ENCODE peak calls at places on chromosomes 11 and 22, in ten cellular contexts. One of them, this sample, is unnamed.
A peak's percentile ranks its signal among the peaks of the same experiment; 100 is the strongest.

GRCh38 chr22:36149464-36149863 is 11.1 kb downstream of the APOL3 start:
- DNase-seq in transverse colon: no peak
- DNase-seq in spleen: no peak
- DNase-seq in ovary: no peak
- DNase-seq in cardiac muscle cell: peak; percentile 33
- DNase-seq in GM23338: no peak
- DNase-seq in colonic mucosa: no peak
- DNase-seq in right lobe of liver: no peak
- DNase-seq in CD4-positive, alpha-beta memory T cell: no peak
- DNase-seq in lung: no peak
- DNase-seq in this sample: no peak

GRCh38 chr11:114953039-114953438 is 274.7 kb downstream of the NXPE2 start:
- DNase-seq in ovary: no peak
- DNase-seq in lung: no peak
- DNase-seq in CD4-positive, alpha-beta memory T cell: no peak
- DNase-seq in transverse colon: no peak
- DNase-seq in right lobe of liver: no peak
- DNase-seq in cardiac muscle cell: no peak
- DNase-seq in spleen: no peak
- DNase-seq in GM23338: peak; percentile 60
- DNase-seq in colonic mucosa: no peak
- DNase-seq in this sample: no peak

GRCh38 chr11:134145715-134146114 is 76.8 kb downstream of the JAM3 start:
- DNase-seq in spleen: no peak
- DNase-seq in colonic mucosa: no peak
- DNase-seq in transverse colon: no peak
- DNase-seq in GM23338: no peak
- DNase-seq in cardiac muscle cell: no peak
- DNase-seq in right lobe of liver: no peak
- DNase-seq in ovary: no peak
- DNase-seq in CD4-positive, alpha-beta memory T cell: no peak
- DNase-seq in lung: no peak
- DNase-seq in this sample: no peak

GRCh38 chr11:44309483-44310197 is at the start of gene ALX4:
- DNase-seq in transverse colon: no peak
- DNase-seq in cardiac muscle cell: peak; percentile 34
- DNase-seq in spleen: no peak
- DNase-seq in CD4-positive, alpha-beta memory T cell: no peak
- DNase-seq in ovary: no peak
- DNase-seq in right lobe of liver: no peak
- DNase-seq in GM23338: peak; percentile 79
- DNase-seq in colonic mucosa: no peak
- DNase-seq in lung: no peak
- DNase-seq in this sample: peak; percentile 75

GRCh38 chr22:27802389-27803079 is 978 bp upstream of the MN1 start:
- DNase-seq in colonic mucosa: no peak
- DNase-seq in CD4-positive, alpha-beta memory T cell: no peak
- DNase-seq in right lobe of liver: peak; percentile 30
- DNase-seq in transverse colon: no peak
- DNase-seq in GM23338: no peak
- DNase-seq in cardiac muscle cell: no peak
- DNase-seq in lung: no peak
- DNase-seq in ovary: no peak
- DNase-seq in spleen: no peak
- DNase-seq in this sample: no peak

GRCh38 chr11:91859666-91860065 is 365.0 kb upstream of the FAT3 start:
- DNase-seq in right lobe of liver: no peak
- DNase-seq in colonic mucosa: no peak
- DNase-seq in transverse colon: no peak
- DNase-seq in spleen: no peak
- DNase-seq in GM23338: no peak
- DNase-seq in cardiac muscle cell: no peak
- DNase-seq in CD4-positive, alpha-beta memory T cell: no peak
- DNase-seq in ovary: no peak
- DNase-seq in lung: no peak
- DNase-seq in this sample: no peak

GRCh38 chr11:61855939-61856730 is 28.0 kb downstream of the FADS2 start:
- DNase-seq in transverse colon: no peak
- DNase-seq in right lobe of liver: no peak
- DNase-seq in colonic mucosa: no peak
- DNase-seq in lung: no peak
- DNase-seq in GM23338: no peak
- DNase-seq in cardiac muscle cell: no peak
- DNase-seq in spleen: peak; percentile 45
- DNase-seq in CD4-positive, alpha-beta memory T cell: no peak
- DNase-seq in ovary: no peak
- DNase-seq in this sample: no peak

GRCh38 chr11:129965248-129965647 is 37.4 kb downstream of the PRDM10 start:
- DNase-seq in GM23338: peak; percentile 23
- DNase-seq in lung: no peak
- DNase-seq in colonic mucosa: no peak
- DNase-seq in CD4-positive, alpha-beta memory T cell: no peak
- DNase-seq in spleen: no peak
- DNase-seq in cardiac muscle cell: no peak
- DNase-seq in transverse colon: no peak
- DNase-seq in right lobe of liver: no peak
- DNase-seq in ovary: no peak
- DNase-seq in this sample: no peak

GRCh38 chr11:118923721-118924587 is 1.8 kb downstream of the BCL9L start:
- DNase-seq in cardiac muscle cell: no peak
- DNase-seq in colonic mucosa: peak; percentile 61
- DNase-seq in spleen: no peak
- DNase-seq in transverse colon: peak; percentile 43
- DNase-seq in CD4-positive, alpha-beta memory T cell: no peak
- DNase-seq in lung: no peak
- DNase-seq in right lobe of liver: peak; percentile 31
- DNase-seq in ovary: no peak
- DNase-seq in GM23338: no peak
- DNase-seq in this sample: no peak

GRCh38 chr11:64876226-64876750 is 2.1 kb downstream of the EHD1 start:
- DNase-seq in lung: no peak
- DNase-seq in colonic mucosa: no peak
- DNase-seq in right lobe of liver: no peak
- DNase-seq in cardiac muscle cell: no peak
- DNase-seq in GM23338: no peak
- DNase-seq in spleen: peak; percentile 82
- DNase-seq in transverse colon: no peak
- DNase-seq in ovary: no peak
- DNase-seq in CD4-positive, alpha-beta memory T cell: no peak
- DNase-seq in this sample: peak; percentile 71
- H3K4me1 ChIP-seq in lung: peaks cover 6% of the 10 kb centered on the region
- H3K4me1 ChIP-seq in colonic mucosa: peaks cover 41% of the 10 kb centered on the region
- H3K4me1 ChIP-seq in right lobe of liver: peaks cover 62% of the 10 kb centered on the region
- H3K4me1 ChIP-seq in cardiac muscle cell: peaks cover 49% of the 10 kb centered on the region
- H3K4me1 ChIP-seq in GM23338: peaks cover 15% of the 10 kb centered on the region
- H3K4me1 ChIP-seq in spleen: peaks cover 91% of the 10 kb centered on the region
- H3K4me1 ChIP-seq in transverse colon: peaks cover 74% of the 10 kb centered on the region
- H3K4me1 ChIP-seq in ovary: peaks cover 12% of the 10 kb centered on the region
- H3K4me1 ChIP-seq in CD4-positive, alpha-beta memory T cell: peaks cover 77% of the 10 kb centered on the region
- H3K4me1 ChIP-seq in this sample: no peaks in the 10 kb centered on the region

GRCh38 chr11:108854366-108854765 is 189.5 kb downstream of the DDX10 start:
- DNase-seq in CD4-positive, alpha-beta memory T cell: peak; percentile 9
- DNase-seq in right lobe of liver: no peak
- DNase-seq in GM23338: no peak
- DNase-seq in spleen: no peak
- DNase-seq in colonic mucosa: no peak
- DNase-seq in ovary: no peak
- DNase-seq in transverse colon: no peak
- DNase-seq in lung: no peak
- DNase-seq in cardiac muscle cell: no peak
- DNase-seq in this sample: no peak
- H3K4me3 ChIP-seq in CD4-positive, alpha-beta memory T cell: peak overlapping the region; percentile 11
- H3K4me3 ChIP-seq in right lobe of liver: no peak overlapping the region
- H3K4me3 ChIP-seq in GM23338: no peak overlapping the region
- H3K4me3 ChIP-seq in spleen: no peak overlapping the region
- H3K4me3 ChIP-seq in colonic mucosa: no peak overlapping the region
- H3K4me3 ChIP-seq in ovary: no peak overlapping the region
- H3K4me3 ChIP-seq in transverse colon: no peak overlapping the region
- H3K4me3 ChIP-seq in lung: no peak overlapping the region
- H3K4me3 ChIP-seq in cardiac muscle cell: no peak overlapping the region
- H3K4me3 ChIP-seq in this sample: peak overlapping the region; percentile 26

GRCh38 chr22:31923761-31924160 is 20.6 kb upstream of the YWHAH start:
- DNase-seq in CD4-positive, alpha-beta memory T cell: no peak
- DNase-seq in cardiac muscle cell: no peak
- DNase-seq in transverse colon: no peak
- DNase-seq in colonic mucosa: no peak
- DNase-seq in GM23338: no peak
- DNase-seq in lung: no peak
- DNase-seq in spleen: no peak
- DNase-seq in ovary: no peak
- DNase-seq in right lobe of liver: no peak
- DNase-seq in this sample: no peak
- H3K27ac ChIP-seq in CD4-positive, alpha-beta memory T cell: no peak overlapping the region
- H3K27ac ChIP-seq in cardiac muscle cell: no peak overlapping the region
- H3K27ac ChIP-seq in transverse colon: no peak overlapping the region
- H3K27ac ChIP-seq in colonic mucosa: no peak overlapping the region
- H3K27ac ChIP-seq in GM23338: no peak overlapping the region
- H3K27ac ChIP-seq in lung: peak overlapping the region; percentile 32
- H3K27ac ChIP-seq in spleen: peak overlapping the region; percentile 76
- H3K27ac ChIP-seq in ovary: no peak overlapping the region
- H3K27ac ChIP-seq in right lobe of liver: no peak overlapping the region
- H3K27ac ChIP-seq in this sample: no peak overlapping the region

DNA sequence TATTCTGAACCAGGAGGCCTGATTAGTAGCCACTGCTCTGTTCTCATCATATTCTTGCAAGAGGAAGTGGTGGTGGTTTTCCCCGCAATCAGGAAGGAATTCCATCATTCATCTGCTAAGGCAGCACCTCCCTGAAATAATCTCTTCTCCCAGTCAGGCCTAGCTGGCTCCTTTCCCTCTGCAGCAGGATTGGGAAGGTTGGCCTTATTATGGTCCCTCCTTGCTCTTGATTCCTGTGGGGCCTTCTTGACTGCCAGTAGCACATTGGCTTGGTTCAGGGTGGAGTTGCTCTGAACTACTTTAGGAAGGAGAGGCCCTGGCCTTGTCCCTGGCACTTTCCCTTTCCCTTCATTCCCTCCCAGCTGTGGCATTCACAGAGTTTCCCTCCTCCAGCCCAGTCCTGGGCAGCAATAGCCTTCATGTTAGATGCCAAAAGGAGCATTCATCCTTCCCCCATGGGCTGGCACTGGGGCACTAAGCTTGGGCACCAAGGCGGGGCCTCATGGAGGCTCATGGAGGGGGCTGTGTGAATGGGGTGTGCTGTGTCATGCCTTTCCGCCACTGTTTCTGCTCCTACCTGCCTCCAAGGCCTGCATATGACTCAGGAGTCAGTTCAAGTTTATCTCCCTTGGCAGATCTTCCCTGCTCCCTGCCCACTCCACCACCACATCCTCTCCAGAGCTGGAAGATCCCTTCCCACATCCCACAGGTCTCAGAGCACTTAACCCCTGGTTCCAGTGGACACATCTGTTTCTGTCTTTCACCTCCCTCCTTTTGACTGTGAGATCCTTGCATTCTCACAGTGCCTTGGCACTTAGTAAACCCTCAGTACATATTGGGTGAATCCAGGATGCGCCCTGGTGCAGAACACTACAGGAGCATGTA is 27.6 kb upstream of the CD44 start:
- DNase-seq in GM23338: no peak
- DNase-seq in transverse colon: peak; percentile 31
- DNase-seq in ovary: no peak
- DNase-seq in colonic mucosa: peak; percentile 41
- DNase-seq in right lobe of liver: no peak
- DNase-seq in CD4-positive, alpha-beta memory T cell: no peak
- DNase-seq in spleen: no peak
- DNase-seq in cardiac muscle cell: peak; percentile 94
- DNase-seq in lung: no peak
- DNase-seq in this sample: peak; percentile 59
- H3K4me1 ChIP-seq in GM23338: no peaks in the 10 kb centered on the region
- H3K4me1 ChIP-seq in transverse colon: peaks cover 17% of the 10 kb centered on the region
- H3K4me1 ChIP-seq in ovary: no peaks in the 10 kb centered on the region
- H3K4me1 ChIP-seq in colonic mucosa: peaks cover 4% of the 10 kb centered on the region
- H3K4me1 ChIP-seq in right lobe of liver: no peaks in the 10 kb centered on the region
- H3K4me1 ChIP-seq in CD4-positive, alpha-beta memory T cell: peaks cover 50% of the 10 kb centered on the region
- H3K4me1 ChIP-seq in spleen: peaks cover 61% of the 10 kb centered on the region
- H3K4me1 ChIP-seq in cardiac muscle cell: no peaks in the 10 kb centered on the region
- H3K4me1 ChIP-seq in lung: peaks cover 2% of the 10 kb centered on the region
- H3K4me1 ChIP-seq in this sample: no peaks in the 10 kb centered on the region

GRCh38 chr22:49999063-49999900 is 13.3 kb downstream of the IL17REL start:
- DNase-seq in transverse colon: peak; percentile 37
- DNase-seq in cardiac muscle cell: no peak
- DNase-seq in colonic mucosa: no peak
- DNase-seq in lung: no peak
- DNase-seq in CD4-positive, alpha-beta memory T cell: no peak
- DNase-seq in spleen: peak; percentile 76
- DNase-seq in right lobe of liver: peak; percentile 50
- DNase-seq in GM23338: peak; percentile 80
- DNase-seq in ovary: peak; percentile 40
- DNase-seq in this sample: peak; percentile 46
- H3K4me3 ChIP-seq in transverse colon: no peak overlapping the region
- H3K4me3 ChIP-seq in cardiac muscle cell: peak overlapping the region; percentile 34
- H3K4me3 ChIP-seq in colonic mucosa: peak overlapping the region; percentile 19
- H3K4me3 ChIP-seq in lung: no peak overlapping the region
- H3K4me3 ChIP-seq in CD4-positive, alpha-beta memory T cell: no peak overlapping the region
- H3K4me3 ChIP-seq in spleen: peak overlapping the region; percentile 21
- H3K4me3 ChIP-seq in right lobe of liver: no peak overlapping the region
- H3K4me3 ChIP-seq in GM23338: peak overlapping the region; percentile 59
- H3K4me3 ChIP-seq in ovary: no peak overlapping the region
- H3K4me3 ChIP-seq in this sample: no peak overlapping the region

DNA sequence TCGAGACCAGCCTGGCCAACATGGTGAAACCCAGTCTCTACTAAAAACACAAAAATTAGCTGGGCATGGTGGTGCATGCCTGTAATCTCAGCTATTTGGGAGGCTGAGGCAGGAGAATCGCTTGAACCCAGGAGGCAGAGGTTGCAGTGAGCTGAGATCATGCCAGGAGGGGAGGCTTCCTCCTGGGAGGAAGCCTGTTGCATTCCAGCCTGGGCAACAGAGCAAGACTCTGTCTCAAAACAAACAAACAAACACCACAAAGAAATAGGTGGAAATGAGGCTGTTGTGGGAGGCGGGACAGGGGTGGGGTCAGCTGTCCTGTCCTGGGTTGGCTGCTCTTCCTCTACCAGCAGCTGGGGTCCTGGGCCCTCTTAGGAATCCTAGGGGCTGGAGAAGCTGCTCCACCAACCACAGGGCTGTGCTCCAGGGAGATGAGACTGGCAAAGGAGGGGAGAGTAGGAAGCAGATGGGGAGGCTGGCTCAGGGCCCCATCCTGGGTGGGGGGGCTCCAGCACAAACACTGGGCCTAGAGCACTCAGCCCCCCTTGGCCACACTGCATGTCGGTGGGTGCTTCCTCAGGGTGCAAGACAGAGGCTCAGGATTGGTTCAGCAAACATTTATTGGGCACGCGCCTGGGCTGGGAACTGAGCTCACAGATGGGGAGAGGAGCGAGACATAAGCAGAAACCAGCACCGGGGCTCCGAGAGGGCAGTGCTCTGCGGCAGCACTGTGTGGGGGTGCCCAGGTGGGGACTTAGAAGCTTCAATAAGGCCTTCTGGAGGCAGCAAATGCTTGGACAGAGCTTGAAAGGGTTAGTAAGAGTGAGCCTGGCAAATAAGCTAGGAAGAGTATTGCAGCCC is 11.9 kb upstream of the EHD1 start:
- DNase-seq in CD4-positive, alpha-beta memory T cell: no peak
- DNase-seq in GM23338: no peak
- DNase-seq in transverse colon: peak; percentile 44
- DNase-seq in spleen: no peak
- DNase-seq in colonic mucosa: peak; percentile 50
- DNase-seq in ovary: no peak
- DNase-seq in right lobe of liver: no peak
- DNase-seq in cardiac muscle cell: no peak
- DNase-seq in lung: no peak
- DNase-seq in this sample: no peak
- H3K27ac ChIP-seq in CD4-positive, alpha-beta memory T cell: no peak overlapping the region
- H3K27ac ChIP-seq in GM23338: no peak overlapping the region
- H3K27ac ChIP-seq in transverse colon: peak overlapping the region; percentile 96
- H3K27ac ChIP-seq in spleen: no peak overlapping the region
- H3K27ac ChIP-seq in colonic mucosa: peak overlapping the region; percentile 94
- H3K27ac ChIP-seq in ovary: no peak overlapping the region
- H3K27ac ChIP-seq in right lobe of liver: no peak overlapping the region
- H3K27ac ChIP-seq in cardiac muscle cell: no peak overlapping the region
- H3K27ac ChIP-seq in lung: no peak overlapping the region
- H3K27ac ChIP-seq in this sample: no peak overlapping the region

This sample was measured in aorta.